ENCODE peak calls at places on chromosomes 5 and 9, in seven cellular contexts. One of them, this sample, is unnamed.

GRCh38 chr5:67400752-67401151 is 204.2 kb upstream of the CD180 start:
- DNase-seq in iPS DF 6.9: no peak
- DNase-seq in mesendoderm: no peak
- DNase-seq in naive thymus-derived CD4-positive, alpha-beta T cell: no peak
- DNase-seq in CD8-positive, alpha-beta T cell: no peak
- DNase-seq in SK-N-SH: no peak
- DNase-seq in fibroblast of lung: no peak
- DNase-seq in this sample: no peak

GRCh38 chr5:111694183-111694582 is 62.8 kb downstream of the NREP start:
- DNase-seq in iPS DF 6.9: no peak
- DNase-seq in naive thymus-derived CD4-positive, alpha-beta T cell: no peak
- DNase-seq in fibroblast of lung: peak; percentile 43
- DNase-seq in mesendoderm: no peak
- DNase-seq in CD8-positive, alpha-beta T cell: no peak
- DNase-seq in SK-N-SH: no peak
- DNase-seq in this sample: no peak

GRCh38 chr9:122387526-122387925 is 16.7 kb downstream of the PTGS1 start:
- DNase-seq in iPS DF 6.9: no peak
- DNase-seq in mesendoderm: peak; percentile 32
- DNase-seq in fibroblast of lung: no peak
- DNase-seq in CD8-positive, alpha-beta T cell: no peak
- DNase-seq in naive thymus-derived CD4-positive, alpha-beta T cell: no peak
- DNase-seq in SK-N-SH: no peak
- DNase-seq in this sample: no peak

GRCh38 chr5:172028167-172028566 is 21.7 kb upstream of the FBXW11 start:
- DNase-seq in naive thymus-derived CD4-positive, alpha-beta T cell: no peak
- DNase-seq in SK-N-SH: no peak
- DNase-seq in mesendoderm: no peak
- DNase-seq in iPS DF 6.9: no peak
- DNase-seq in fibroblast of lung: no peak
- DNase-seq in CD8-positive, alpha-beta T cell: no peak
- DNase-seq in this sample: no peak

GRCh38 chr5:14983666-14984441 is 112.3 kb upstream of the ANKH start:
- DNase-seq in CD8-positive, alpha-beta T cell: peak; percentile 40
- DNase-seq in SK-N-SH: no peak
- DNase-seq in naive thymus-derived CD4-positive, alpha-beta T cell: peak; percentile 29
- DNase-seq in iPS DF 6.9: no peak
- DNase-seq in mesendoderm: no peak
- DNase-seq in fibroblast of lung: no peak
- DNase-seq in this sample: no peak

GRCh38 chr5:168282120-168282519 is 9.3 kb upstream of the WWC1 start:
- DNase-seq in CD8-positive, alpha-beta T cell: no peak
- DNase-seq in naive thymus-derived CD4-positive, alpha-beta T cell: no peak
- DNase-seq in fibroblast of lung: peak; percentile 54
- DNase-seq in SK-N-SH: no peak
- DNase-seq in iPS DF 6.9: no peak
- DNase-seq in mesendoderm: no peak
- DNase-seq in this sample: no peak

GRCh38 chr5:95358320-95358719 is 32.8 kb upstream of the FAM81B start:
- DNase-seq in iPS DF 6.9: no peak
- DNase-seq in SK-N-SH: no peak
- DNase-seq in mesendoderm: no peak
- DNase-seq in fibroblast of lung: no peak
- DNase-seq in naive thymus-derived CD4-positive, alpha-beta T cell: no peak
- DNase-seq in CD8-positive, alpha-beta T cell: no peak
- DNase-seq in this sample: no peak

GRCh38 chr5:118952992-118953651 is 35.2 kb downstream of the DTWD2 start:
- DNase-seq in iPS DF 6.9: no peak
- DNase-seq in naive thymus-derived CD4-positive, alpha-beta T cell: no peak
- DNase-seq in fibroblast of lung: peak; percentile 36
- DNase-seq in mesendoderm: peak; percentile 93
- DNase-seq in SK-N-SH: no peak
- DNase-seq in CD8-positive, alpha-beta T cell: no peak
- DNase-seq in this sample: no peak

GRCh38 chr5:15717002-15717401 is 217.0 kb downstream of the FBXL7 start:
- DNase-seq in mesendoderm: peak; percentile 64
- DNase-seq in naive thymus-derived CD4-positive, alpha-beta T cell: no peak
- DNase-seq in SK-N-SH: no peak
- DNase-seq in iPS DF 6.9: no peak
- DNase-seq in CD8-positive, alpha-beta T cell: no peak
- DNase-seq in fibroblast of lung: peak; percentile 68
- DNase-seq in this sample: no peak

GRCh38 chr5:156391139-156391538 is 64.2 kb downstream of the SGCD start:
- DNase-seq in CD8-positive, alpha-beta T cell: no peak
- DNase-seq in iPS DF 6.9: no peak
- DNase-seq in SK-N-SH: no peak
- DNase-seq in mesendoderm: no peak
- DNase-seq in naive thymus-derived CD4-positive, alpha-beta T cell: no peak
- DNase-seq in fibroblast of lung: peak; percentile 80
- DNase-seq in this sample: no peak

GRCh38 chr5:141657937-141658545 is 6.8 kb upstream of the FCHSD1 start:
- DNase-seq in iPS DF 6.9: no peak
- DNase-seq in naive thymus-derived CD4-positive, alpha-beta T cell: no peak
- DNase-seq in mesendoderm: no peak
- DNase-seq in fibroblast of lung: peak; percentile 95
- DNase-seq in SK-N-SH: no peak
- DNase-seq in CD8-positive, alpha-beta T cell: no peak
- DNase-seq in this sample: no peak

GRCh38 chr9:89048611-89049010 is 57.3 kb downstream of the S1PR3 start:
- DNase-seq in fibroblast of lung: no peak
- DNase-seq in SK-N-SH: no peak
- DNase-seq in iPS DF 6.9: no peak
- DNase-seq in mesendoderm: peak; percentile 33
- DNase-seq in CD8-positive, alpha-beta T cell: no peak
- DNase-seq in naive thymus-derived CD4-positive, alpha-beta T cell: no peak
- DNase-seq in this sample: no peak

GRCh38 chr9:131657031-131657377 is 82.9 kb downstream of the RAPGEF1 start:
- DNase-seq in fibroblast of lung: no peak
- DNase-seq in naive thymus-derived CD4-positive, alpha-beta T cell: peak; percentile 15
- DNase-seq in mesendoderm: no peak
- DNase-seq in CD8-positive, alpha-beta T cell: peak; percentile 71
- DNase-seq in SK-N-SH: no peak
- DNase-seq in iPS DF 6.9: no peak
- DNase-seq in this sample: no peak

GRCh38 chr9:131657456-131657855 is 82.4 kb downstream of the RAPGEF1 start:
- DNase-seq in iPS DF 6.9: no peak
- DNase-seq in SK-N-SH: no peak
- DNase-seq in naive thymus-derived CD4-positive, alpha-beta T cell: no peak
- DNase-seq in mesendoderm: no peak
- DNase-seq in fibroblast of lung: no peak
- DNase-seq in CD8-positive, alpha-beta T cell: no peak
- DNase-seq in this sample: no peak

GRCh38 chr9:131656356-131657030 is 83.4 kb downstream of the RAPGEF1 start:
- DNase-seq in naive thymus-derived CD4-positive, alpha-beta T cell: peak; percentile 51
- DNase-seq in fibroblast of lung: no peak
- DNase-seq in SK-N-SH: no peak
- DNase-seq in CD8-positive, alpha-beta T cell: peak; percentile 87
- DNase-seq in mesendoderm: no peak
- DNase-seq in iPS DF 6.9: no peak
- DNase-seq in this sample: peak; percentile 62

GRCh38 chr9:131657890-131658752 is 81.8 kb downstream of the RAPGEF1 start:
- DNase-seq in mesendoderm: no peak
- DNase-seq in fibroblast of lung: peak; percentile 93
- DNase-seq in naive thymus-derived CD4-positive, alpha-beta T cell: no peak
- DNase-seq in iPS DF 6.9: no peak
- DNase-seq in SK-N-SH: no peak
- DNase-seq in CD8-positive, alpha-beta T cell: no peak
- DNase-seq in this sample: no peak

GRCh38 chr9:131654857-131655577 is 84.9 kb downstream of the RAPGEF1 start:
- DNase-seq in naive thymus-derived CD4-positive, alpha-beta T cell: no peak
- DNase-seq in fibroblast of lung: no peak
- DNase-seq in CD8-positive, alpha-beta T cell: no peak
- DNase-seq in mesendoderm: no peak
- DNase-seq in SK-N-SH: no peak
- DNase-seq in iPS DF 6.9: no peak
- DNase-seq in this sample: peak; percentile 67
- H3K27ac ChIP-seq in naive thymus-derived CD4-positive, alpha-beta T cell: no peak overlapping the region
- H3K27ac ChIP-seq in fibroblast of lung: no peak overlapping the region
- H3K27ac ChIP-seq in CD8-positive, alpha-beta T cell: no peak overlapping the region
- H3K27ac ChIP-seq in mesendoderm: no peak overlapping the region
- H3K27ac ChIP-seq in SK-N-SH: no peak overlapping the region
- H3K27ac ChIP-seq in iPS DF 6.9: no peak overlapping the region
- H3K27ac ChIP-seq in this sample: peak overlapping the region; percentile 69

GRCh38 chr9:115115117-115115880 is 2.7 kb downstream of the TNC start:
- DNase-seq in SK-N-SH: no peak
- DNase-seq in mesendoderm: no peak
- DNase-seq in CD8-positive, alpha-beta T cell: no peak
- DNase-seq in fibroblast of lung: peak; percentile 74
- DNase-seq in naive thymus-derived CD4-positive, alpha-beta T cell: no peak
- DNase-seq in iPS DF 6.9: no peak
- DNase-seq in this sample: no peak
- H3K27ac ChIP-seq in SK-N-SH: peak overlapping the region; percentile 87
- H3K27ac ChIP-seq in mesendoderm: no peak overlapping the region
- H3K27ac ChIP-seq in CD8-positive, alpha-beta T cell: no peak overlapping the region
- H3K27ac ChIP-seq in fibroblast of lung: peak overlapping the region; percentile 56
- H3K27ac ChIP-seq in naive thymus-derived CD4-positive, alpha-beta T cell: no peak overlapping the region
- H3K27ac ChIP-seq in iPS DF 6.9: no peak overlapping the region
- H3K27ac ChIP-seq in this sample: peak overlapping the region; percentile 32

DNA sequence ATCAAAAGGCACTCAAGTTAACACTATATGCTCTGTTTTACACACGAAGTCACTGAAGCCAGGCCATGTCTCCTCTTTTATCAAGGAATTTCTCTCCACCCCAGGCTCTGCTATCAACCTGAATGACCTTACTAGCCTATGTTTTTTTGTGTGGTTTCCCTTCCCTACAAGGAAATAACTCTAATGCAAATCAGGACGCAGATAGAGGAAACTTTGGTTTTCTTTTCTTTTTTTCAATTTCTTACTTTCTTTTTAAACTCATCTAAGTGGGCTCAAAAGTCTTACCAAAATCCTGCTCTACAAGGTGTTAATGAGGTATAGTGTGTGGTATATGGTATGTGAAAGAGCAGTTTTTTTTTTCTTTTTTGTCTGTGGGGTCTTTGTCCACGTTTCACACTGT is 5.5 kb upstream of the SLC46A2 start:
- DNase-seq in CD8-positive, alpha-beta T cell: no peak
- DNase-seq in mesendoderm: no peak
- DNase-seq in SK-N-SH: no peak
- DNase-seq in fibroblast of lung: no peak
- DNase-seq in iPS DF 6.9: no peak
- DNase-seq in naive thymus-derived CD4-positive, alpha-beta T cell: no peak
- DNase-seq in this sample: no peak
- H3K27ac ChIP-seq in CD8-positive, alpha-beta T cell: no peak overlapping the region
- H3K27ac ChIP-seq in mesendoderm: no peak overlapping the region
- H3K27ac ChIP-seq in SK-N-SH: no peak overlapping the region
- H3K27ac ChIP-seq in fibroblast of lung: no peak overlapping the region
- H3K27ac ChIP-seq in iPS DF 6.9: no peak overlapping the region
- H3K27ac ChIP-seq in naive thymus-derived CD4-positive, alpha-beta T cell: no peak overlapping the region
- H3K27ac ChIP-seq in this sample: no peak overlapping the region

GRCh38 chr5:163565492-163565891 is 60.1 kb downstream of the MAT2B start:
- DNase-seq in iPS DF 6.9: no peak
- DNase-seq in mesendoderm: peak; percentile 56
- DNase-seq in naive thymus-derived CD4-positive, alpha-beta T cell: no peak
- DNase-seq in CD8-positive, alpha-beta T cell: no peak
- DNase-seq in SK-N-SH: no peak
- DNase-seq in fibroblast of lung: no peak
- DNase-seq in this sample: no peak

GRCh38 chr5:163565931-163566608 is 60.7 kb downstream of the MAT2B start:
- DNase-seq in naive thymus-derived CD4-positive, alpha-beta T cell: no peak
- DNase-seq in CD8-positive, alpha-beta T cell: peak; percentile 28
- DNase-seq in fibroblast of lung: peak; percentile 35
- DNase-seq in SK-N-SH: no peak
- DNase-seq in iPS DF 6.9: peak; percentile 18
- DNase-seq in mesendoderm: peak; percentile 52
- DNase-seq in this sample: peak; percentile 33

GRCh38 chr5:163563112-163563511 is 57.7 kb downstream of the MAT2B start:
- DNase-seq in naive thymus-derived CD4-positive, alpha-beta T cell: no peak
- DNase-seq in CD8-positive, alpha-beta T cell: no peak
- DNase-seq in fibroblast of lung: no peak
- DNase-seq in mesendoderm: no peak
- DNase-seq in iPS DF 6.9: no peak
- DNase-seq in SK-N-SH: no peak
- DNase-seq in this sample: no peak

GRCh38 chr5:163563880-163564279 is 58.5 kb downstream of the MAT2B start:
- DNase-seq in iPS DF 6.9: peak; percentile 25
- DNase-seq in naive thymus-derived CD4-positive, alpha-beta T cell: no peak
- DNase-seq in CD8-positive, alpha-beta T cell: no peak
- DNase-seq in SK-N-SH: no peak
- DNase-seq in mesendoderm: peak; percentile 28
- DNase-seq in fibroblast of lung: no peak
- DNase-seq in this sample: no peak

DNA sequence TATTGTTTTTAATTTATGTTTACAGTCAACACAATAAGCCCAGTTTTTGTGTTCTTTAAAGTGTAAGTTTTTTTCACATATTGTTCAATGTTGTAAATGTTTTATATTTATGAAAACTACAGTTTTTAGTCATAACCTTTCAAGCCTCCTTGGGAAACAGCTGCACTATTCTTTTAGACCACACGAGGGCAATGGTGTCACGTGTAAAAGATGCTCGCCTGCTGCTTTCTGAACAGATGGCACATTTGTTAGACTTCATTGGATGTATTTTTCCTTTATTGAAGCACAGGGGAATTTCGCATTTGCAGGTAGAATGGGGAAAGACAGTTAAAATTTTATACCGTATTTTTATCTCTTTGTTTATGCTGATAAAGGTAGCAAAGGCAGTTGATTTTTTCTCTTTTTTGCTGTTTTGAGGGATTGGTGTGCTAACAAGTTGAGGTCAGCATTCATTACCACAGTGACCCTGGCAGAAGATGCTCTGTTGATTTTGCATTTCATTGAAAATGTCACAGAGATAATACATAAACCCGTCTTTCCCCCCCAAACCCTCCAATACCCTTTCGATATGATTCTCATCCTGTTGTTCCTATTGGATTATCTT is 59.0 kb downstream of the MAT2B start:
- DNase-seq in fibroblast of lung: peak; percentile 40
- DNase-seq in naive thymus-derived CD4-positive, alpha-beta T cell: peak; percentile 48
- DNase-seq in iPS DF 6.9: peak; percentile 33
- DNase-seq in SK-N-SH: peak; percentile 58
- DNase-seq in CD8-positive, alpha-beta T cell: peak; percentile 27
- DNase-seq in mesendoderm: peak; percentile 52
- DNase-seq in this sample: peak; percentile 62
- H3K27ac ChIP-seq in fibroblast of lung: no peak overlapping the region
- H3K27ac ChIP-seq in naive thymus-derived CD4-positive, alpha-beta T cell: no peak overlapping the region
- H3K27ac ChIP-seq in iPS DF 6.9: no peak overlapping the region
- H3K27ac ChIP-seq in SK-N-SH: peak overlapping the region; percentile 64
- H3K27ac ChIP-seq in CD8-positive, alpha-beta T cell: no peak overlapping the region
- H3K27ac ChIP-seq in mesendoderm: no peak overlapping the region
- H3K27ac ChIP-seq in this sample: no peak overlapping the region

GRCh38 chr9:124017064-124017928 is 5.7 kb downstream of the LHX2 start:
- DNase-seq in CD8-positive, alpha-beta T cell: no peak
- DNase-seq in SK-N-SH: peak; percentile 51
- DNase-seq in iPS DF 6.9: no peak
- DNase-seq in naive thymus-derived CD4-positive, alpha-beta T cell: no peak
- DNase-seq in mesendoderm: no peak
- DNase-seq in fibroblast of lung: no peak
- DNase-seq in this sample: no peak

GRCh38 chr9:124019771-124020519 is 8.4 kb downstream of the LHX2 start:
- DNase-seq in SK-N-SH: no peak
- DNase-seq in CD8-positive, alpha-beta T cell: no peak
- DNase-seq in fibroblast of lung: no peak
- DNase-seq in mesendoderm: no peak
- DNase-seq in iPS DF 6.9: no peak
- DNase-seq in naive thymus-derived CD4-positive, alpha-beta T cell: no peak
- DNase-seq in this sample: no peak

GRCh38 chr9:124017929-124018730 is 6.6 kb downstream of the LHX2 start:
- DNase-seq in iPS DF 6.9: no peak
- DNase-seq in CD8-positive, alpha-beta T cell: no peak
- DNase-seq in SK-N-SH: peak; percentile 58
- DNase-seq in fibroblast of lung: no peak
- DNase-seq in mesendoderm: no peak
- DNase-seq in naive thymus-derived CD4-positive, alpha-beta T cell: no peak
- DNase-seq in this sample: no peak

GRCh38 chr9:124020520-124021384 is 9.2 kb downstream of the LHX2 start:
- DNase-seq in fibroblast of lung: no peak
- DNase-seq in mesendoderm: no peak
- DNase-seq in CD8-positive, alpha-beta T cell: no peak
- DNase-seq in SK-N-SH: no peak
- DNase-seq in iPS DF 6.9: no peak
- DNase-seq in naive thymus-derived CD4-positive, alpha-beta T cell: no peak
- DNase-seq in this sample: no peak

GRCh38 chr9:124018731-124019697 is 7.4 kb downstream of the LHX2 start:
- DNase-seq in fibroblast of lung: no peak
- DNase-seq in naive thymus-derived CD4-positive, alpha-beta T cell: no peak
- DNase-seq in CD8-positive, alpha-beta T cell: no peak
- DNase-seq in SK-N-SH: peak; percentile 52
- DNase-seq in mesendoderm: no peak
- DNase-seq in iPS DF 6.9: no peak
- DNase-seq in this sample: no peak
- H3K27ac ChIP-seq in fibroblast of lung: no peak overlapping the region
- H3K27ac ChIP-seq in naive thymus-derived CD4-positive, alpha-beta T cell: no peak overlapping the region
- H3K27ac ChIP-seq in CD8-positive, alpha-beta T cell: no peak overlapping the region
- H3K27ac ChIP-seq in SK-N-SH: no peak overlapping the region
- H3K27ac ChIP-seq in mesendoderm: no peak overlapping the region
- H3K27ac ChIP-seq in iPS DF 6.9: no peak overlapping the region
- H3K27ac ChIP-seq in this sample: no peak overlapping the region